ENCODE peak calls at places on chromosome 4, in five cellular contexts. M is NCI-H460; O is T follicular helper cell; T is activated T-cell treated with anti-CD3 and anti-CD28 coated beads for 24 hours; I is stimulated activated naive CD8-positive, alpha-beta T cell treated with anti-CD3 and anti-CD28 coated beads, Interleukin-15, Interleukin-2, amounts not matched to agents 100 U/mL and 50 U/mL, for 24 hours. V is an unnamed sample.

GRCh38 chr4:103018391-103019318 is 850 bp downstream of the SLC9B1 start:
- DNase-seq in M (no peak), O (no peak), T (no peak), I (peak), V (peak)

GRCh38 chr4:32022071-32022470 is 1301.9 kb downstream of the PCDH7 start:
- DNase-seq in I (no peak), T (no peak), O (no peak), M (no peak), V (no peak)

GRCh38 chr4:134465417-134465816 is 263.8 kb upstream of the PABPC4L start:
- DNase-seq in M (no peak), T (no peak), O (no peak), I (no peak), V (no peak)

GRCh38 chr4:185110375-185110823 is 32.7 kb upstream of the SLC25A4 start:
- DNase-seq in I (no peak), T (no peak), M (no peak), O (no peak), V (no peak)

GRCh38 chr4:138911903-138912713 is 103.5 kb upstream of the NOCT start:
- DNase-seq in I (no peak), O (no peak), T (no peak), M (no peak), V (no peak)

GRCh38 chr4:2412534-2412884 is 5.9 kb downstream of the ZFYVE28 start:
- DNase-seq in T (peak), I (peak), M (no peak), O (peak), V (peak)

GRCh38 chr4:185933078-185933581 is 121.1 kb upstream of the SORBS2 start:
- DNase-seq in M (peak), T (no peak), I (no peak), O (no peak), V (no peak)

GRCh38 chr4:20658456-20658855 is 41.8 kb upstream of the PACRGL start:
- DNase-seq in T (no peak), M (no peak), I (no peak), O (no peak), V (no peak)

GRCh38 chr4:146132445-146132844 is 43.1 kb upstream of the LSM6 start:
- DNase-seq in O (no peak), T (peak), I (peak), M (no peak), V (no peak)

GRCh38 chr4:168871686-168872085 is 138.4 kb downstream of the CBR4 start:
- DNase-seq in T (no peak), I (no peak), M (no peak), O (no peak), V (no peak)

GRCh38 chr4:123351713-123352112 is 44.9 kb upstream of the SPRY1 start:
- DNase-seq in I (no peak), O (no peak), T (no peak), M (no peak), V (no peak)

GRCh38 chr4:1295405-1296055 is 5.8 kb downstream of the MAEA start:
- DNase-seq in I (no peak), M (no peak), O (no peak), T (no peak), V (no peak)

GRCh38 chr4:178275671-178276360 is 833.6 kb upstream of the AGA start:
- DNase-seq in O (no peak), T (no peak), M (no peak), I (no peak), V (no peak)

GRCh38 chr4:55356991-55357461 is 11.0 kb downstream of the SRD5A3 start:
- DNase-seq in O (no peak), M (no peak), T (no peak), I (no peak), V (no peak)

GRCh38 chr4:184476660-184477059 is 2.3 kb upstream of the IRF2 start:
- DNase-seq in T (no peak), O (no peak), I (peak), M (no peak), V (no peak)

GRCh38 chr4:24472514-24473308 is 111.6 kb downstream of the DHX15 start:
- DNase-seq in O (peak), I (peak), T (peak), M (peak), V (peak)

GRCh38 chr4:8653326-8654000 is 60.9 kb downstream of the CPZ start:
- DNase-seq in O (no peak), M (no peak), T (no peak), I (no peak), V (no peak)

GRCh38 chr4:177356191-177356590 is 46.5 kb downstream of the NEIL3 start:
- DNase-seq in I (no peak), O (no peak), T (no peak), M (no peak), V (no peak)

GRCh38 chr4:3305610-3306371 is 13.0 kb downstream of the RGS12 start:
- DNase-seq in T (no peak), M (no peak), O (no peak), I (no peak), V (peak)

GRCh38 chr4:130214268-130214667 is 1118.3 kb downstream of the C4orf33 start:
- DNase-seq in I (no peak), O (no peak), M (no peak), T (no peak), V (no peak)

GRCh38 chr4:34619531-34620109 is 1624.7 kb downstream of the ARAP2 start:
- DNase-seq in M (no peak), T (no peak), O (no peak), I (no peak), V (no peak)

GRCh38 chr4:113869743-113870375 is 108.3 kb upstream of the CAMK2D start:
- DNase-seq in O (no peak), M (no peak), T (peak), I (peak), V (no peak)

GRCh38 chr4:78320353-78320935 is 231.1 kb upstream of the ANXA3 start:
- DNase-seq in T (no peak), M (no peak), O (no peak), I (no peak), V (no peak)

GRCh38 chr4:107349732-107350131 is 313.6 kb upstream of the DKK2 start:
- DNase-seq in T (no peak), I (no peak), O (no peak), M (no peak), V (no peak)

GRCh38 chr4:153594208-153594607 is 89.9 kb upstream of the TLR2 start:
- DNase-seq in O (no peak), M (no peak), T (no peak), I (no peak), V (no peak)

GRCh38 chr4:158850800-158851644 is 82.2 kb downstream of the FNIP2 start:
- DNase-seq in M (peak), I (no peak), O (no peak), T (no peak), V (peak)

GRCh38 chr4:147157860-147158701 is 212.4 kb upstream of the TTC29 start:
- DNase-seq in O (no peak), T (no peak), I (no peak), M (no peak), V (no peak)

GRCh38 chr4:127606823-127607222 is 25.9 kb upstream of the INTU start:
- DNase-seq in M (no peak), I (no peak), T (no peak), O (no peak), V (no peak)

GRCh38 chr4:142840516-142841123 is 5.5 kb downstream of the INPP4B start:
- DNase-seq in T (no peak), M (peak), I (no peak), O (no peak), V (peak)

GRCh38 chr4:55033296-55033695 is 92.1 kb downstream of the KDR start:
- DNase-seq in I (no peak), M (no peak), T (no peak), O (no peak), V (no peak)

GRCh38 chr4:148030486-148030885 is 298.6 kb downstream of the ARHGAP10 start:
- DNase-seq in I (no peak), O (no peak), T (no peak), M (peak), V (no peak)

GRCh38 chr4:80062527-80062926 is 10.5 kb downstream of the ANTXR2 start:
- DNase-seq in O (no peak), T (no peak), I (no peak), M (no peak), V (no peak)

GRCh38 chr4:6324999-6325790 is 55.5 kb downstream of the WFS1 start:
- DNase-seq in I (no peak), O (no peak), M (no peak), T (no peak), V (no peak)

GRCh38 chr4:123649644-123650356 is 253.2 kb downstream of the SPRY1 start:
- DNase-seq in M (no peak), T (no peak), I (no peak), O (no peak), V (no peak)

GRCh38 chr4:139419388-139419914 is 34.5 kb upstream of the RAB33B start:
- DNase-seq in T (no peak), M (no peak), I (peak), O (no peak), V (peak)

GRCh38 chr4:101599620-101600019 is 190.9 kb upstream of the BANK1 start:
- DNase-seq in T (no peak), O (no peak), I (no peak), M (peak), V (no peak)